ENCODE peak calls at places on chromosomes 1 and 21, in four cellular contexts. One of them, this sample, is unnamed. For H3K9me3 and H3K4me1, the result is how much of the 10 kb centered on the place peaks cover.

GRCh38 chr1:167904641-167905040 is 9.3 kb downstream of the ADCY10 start:
- DNase-seq in GM23248: peak
- DNase-seq in A549: peak
- DNase-seq in adipocyte: peak
- DNase-seq in this sample: peak

GRCh38 chr1:151968058-151968457 is 25.6 kb downstream of the S100A10 start:
- DNase-seq in GM23248: peak
- DNase-seq in A549: peak
- DNase-seq in adipocyte: peak
- DNase-seq in this sample: peak

GRCh38 chr1:143698016-143698415 is 273.8 kb downstream of the FAM72C start:
- DNase-seq in GM23248: peak
- DNase-seq in A549: peak
- DNase-seq in adipocyte: peak
- DNase-seq in this sample: no peak

GRCh38 chr1:51284487-51284954 is 45.8 kb downstream of the TTC39A start:
- DNase-seq in GM23248: no peak
- DNase-seq in A549: peak
- DNase-seq in adipocyte: no peak
- DNase-seq in this sample: no peak

GRCh38 chr1:32179193-32179442 is 357 bp upstream of the TXLNA start:
- DNase-seq in GM23248: no peak
- DNase-seq in A549: no peak
- DNase-seq in adipocyte: no peak
- DNase-seq in this sample: no peak

GRCh38 chr1:212290608-212291007 is 5.4 kb downstream of the PPP2R5A start:
- DNase-seq in GM23248: peak
- DNase-seq in A549: no peak
- DNase-seq in adipocyte: no peak
- DNase-seq in this sample: no peak

GRCh38 chr1:231093158-231093922 is 53.3 kb upstream of the FAM89A start:
- DNase-seq in GM23248: peak
- DNase-seq in A549: peak
- DNase-seq in adipocyte: peak
- DNase-seq in this sample: peak

GRCh38 chr1:188433428-188433827 is 1604.7 kb downstream of the PLA2G4A start:
- DNase-seq in GM23248: peak
- DNase-seq in A549: no peak
- DNase-seq in adipocyte: peak
- DNase-seq in this sample: no peak

GRCh38 chr1:116722016-116722838 is 32.0 kb upstream of the CD2 start:
- DNase-seq in GM23248: peak
- DNase-seq in A549: no peak
- DNase-seq in adipocyte: no peak
- DNase-seq in this sample: no peak

GRCh38 chr1:173420330-173420806 is 56.8 kb upstream of the PRDX6 start:
- DNase-seq in GM23248: peak
- DNase-seq in A549: peak
- DNase-seq in adipocyte: peak
- DNase-seq in this sample: peak

GRCh38 chr1:3471356-3472087 is 17.1 kb downstream of the ARHGEF16 start:
- DNase-seq in GM23248: peak
- DNase-seq in A549: peak
- DNase-seq in adipocyte: peak
- DNase-seq in this sample: peak

GRCh38 chr1:93615201-93616150 is 66.2 kb downstream of the BCAR3 start:
- DNase-seq in GM23248: peak
- DNase-seq in A549: peak
- DNase-seq in adipocyte: peak
- DNase-seq in this sample: peak

GRCh38 chr1:160664573-160665051 is 17.8 kb upstream of the SLAMF1 start:
- DNase-seq in GM23248: no peak
- DNase-seq in A549: no peak
- DNase-seq in adipocyte: no peak
- DNase-seq in this sample: no peak

GRCh38 chr1:209057901-209058300 is 525.6 kb upstream of the CAMK1G start:
- DNase-seq in GM23248: no peak
- DNase-seq in A549: no peak
- DNase-seq in adipocyte: no peak
- DNase-seq in this sample: no peak

GRCh38 chr1:234214911-234215892 is 158.1 kb upstream of the COA6 start:
- DNase-seq in GM23248: no peak
- DNase-seq in A549: no peak
- DNase-seq in adipocyte: no peak
- DNase-seq in this sample: no peak

GRCh38 chr21:44065428-44065827 is 41.8 kb upstream of the PWP2 start:
- DNase-seq in GM23248: no peak
- DNase-seq in A549: no peak
- DNase-seq in adipocyte: no peak
- DNase-seq in this sample: no peak

GRCh38 chr1:15485534-15486091 is 9.7 kb downstream of the CELA2B start:
- DNase-seq in GM23248: no peak
- DNase-seq in A549: no peak
- DNase-seq in adipocyte: no peak
- DNase-seq in this sample: no peak

GRCh38 chr1:45894331-45894730 is 90.9 kb downstream of the MAST2 start:
- DNase-seq in GM23248: no peak
- DNase-seq in A549: no peak
- DNase-seq in adipocyte: no peak
- DNase-seq in this sample: no peak

GRCh38 chr1:21449906-21450305 is 10.0 kb downstream of the NBPF3 start:
- DNase-seq in GM23248: no peak
- DNase-seq in A549: no peak
- DNase-seq in adipocyte: no peak
- DNase-seq in this sample: peak

GRCh38 chr1:220652995-220653394 is 37.2 kb upstream of the C1orf115 start:
- DNase-seq in GM23248: no peak
- DNase-seq in A549: no peak
- DNase-seq in adipocyte: no peak
- DNase-seq in this sample: no peak

GRCh38 chr1:2974701-2975301 is 46.5 kb upstream of the ACTRT2 start:
- DNase-seq in GM23248: no peak
- DNase-seq in A549: no peak
- DNase-seq in adipocyte: no peak
- DNase-seq in this sample: no peak

GRCh38 chr1:229058716-229059115 is 212.2 kb upstream of the RAB4A start:
- DNase-seq in GM23248: no peak
- DNase-seq in A549: no peak
- DNase-seq in adipocyte: peak
- DNase-seq in this sample: no peak

GRCh38 chr1:176073524-176074157 is 133.4 kb downstream of the COP1 start:
- DNase-seq in GM23248: peak
- DNase-seq in A549: peak
- DNase-seq in adipocyte: peak
- DNase-seq in this sample: peak

GRCh38 chr1:227808566-227808965 is 6.9 kb upstream of the PRSS38 start:
- DNase-seq in GM23248: peak
- DNase-seq in A549: peak
- DNase-seq in adipocyte: no peak
- DNase-seq in this sample: no peak

GRCh38 chr1:33088119-33088906 is 7.4 kb downstream of the AZIN2 start:
- DNase-seq in GM23248: peak
- DNase-seq in A549: no peak
- DNase-seq in adipocyte: peak
- DNase-seq in this sample: peak

DNA sequence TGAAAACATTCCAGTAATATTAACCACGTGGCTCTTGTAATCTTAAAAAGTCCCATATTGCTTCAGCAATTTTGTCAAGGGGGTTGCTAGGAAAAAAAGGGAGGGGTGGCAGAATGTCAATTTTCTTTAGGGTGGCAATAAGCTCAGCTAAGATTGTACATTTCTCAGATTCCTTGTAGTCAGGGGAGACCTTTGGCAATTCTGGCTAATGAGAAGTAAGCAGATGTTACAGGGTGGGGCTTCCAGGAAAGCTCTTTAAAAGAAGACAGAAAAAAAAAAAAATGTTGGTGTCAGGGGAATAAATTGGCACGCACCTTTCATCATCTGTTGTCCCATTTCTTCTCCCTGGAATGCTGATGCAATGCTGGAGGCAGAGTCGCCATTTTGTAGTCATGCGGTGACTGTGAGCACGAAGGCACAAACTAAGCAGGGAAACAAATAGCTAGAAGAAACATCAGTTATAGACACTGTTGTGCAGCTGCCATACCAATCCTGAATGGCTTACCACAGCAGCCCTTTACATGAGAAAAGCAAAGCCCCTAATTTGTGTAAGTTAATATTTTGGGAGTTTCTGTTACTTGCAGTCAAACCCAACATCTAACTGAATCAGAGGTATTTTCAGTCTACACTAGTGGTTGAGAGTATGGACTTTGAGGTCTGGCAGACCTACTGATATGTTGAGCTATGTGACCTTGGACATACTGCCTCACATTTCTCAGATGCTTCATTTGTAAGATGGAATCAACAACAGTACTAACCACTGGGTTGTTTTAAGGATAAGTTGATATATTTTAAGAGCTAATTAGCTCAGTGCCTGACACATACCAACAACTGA is 56.0 kb upstream of the MRPS6 start:
- DNase-seq in GM23248: no peak
- DNase-seq in A549: no peak
- DNase-seq in adipocyte: no peak
- DNase-seq in this sample: no peak
- H3K9me3 ChIP-seq in GM23248: under half
- H3K9me3 ChIP-seq in A549: under half
- H3K9me3 ChIP-seq in adipocyte: half or more
- H3K9me3 ChIP-seq in this sample: under half

DNA sequence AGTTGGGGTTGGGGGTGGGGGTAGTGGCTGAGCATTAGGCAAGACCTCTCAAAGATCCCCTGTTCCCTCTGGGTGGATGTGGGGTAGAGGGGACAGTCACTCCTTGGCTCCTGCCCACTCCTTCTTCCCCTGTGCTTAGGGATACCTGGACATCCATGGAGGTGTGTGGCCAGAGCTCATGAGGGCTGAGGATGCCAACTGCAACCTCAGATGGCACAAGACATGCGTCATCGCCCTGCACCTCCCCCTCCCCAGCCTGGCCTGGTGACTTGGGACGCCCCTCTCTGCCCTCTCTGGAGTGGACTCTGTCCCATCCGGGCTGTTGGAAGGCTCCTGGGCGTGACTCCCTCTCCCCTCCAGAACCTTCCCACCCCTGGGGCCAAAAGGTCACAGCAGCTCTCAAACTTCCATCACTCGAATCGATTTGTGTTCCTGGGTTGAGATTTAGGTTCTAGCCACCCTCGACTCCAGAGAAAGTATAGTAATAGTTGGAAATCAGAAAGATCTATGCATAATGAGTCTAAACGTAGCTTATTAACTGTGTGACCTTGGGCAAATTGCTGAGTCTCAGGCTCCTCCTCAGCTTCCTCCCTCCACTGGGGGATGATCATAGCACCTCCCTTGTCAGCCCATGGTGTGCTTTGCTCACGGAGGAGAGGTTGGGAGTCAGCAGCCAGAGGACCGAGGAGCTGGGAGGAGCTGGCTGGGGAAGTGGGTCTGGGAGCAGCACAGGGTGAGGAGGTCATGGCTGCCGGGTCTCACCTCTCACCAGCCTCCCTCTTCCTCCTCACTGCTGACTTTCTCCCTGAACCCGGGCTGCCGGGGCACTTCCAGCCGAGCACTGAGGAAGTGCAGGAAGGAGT is 2.2 kb upstream of the PTPN7 start:
- DNase-seq in GM23248: no peak
- DNase-seq in A549: no peak
- DNase-seq in adipocyte: no peak
- DNase-seq in this sample: no peak
- H3K4me3 ChIP-seq in GM23248: no peak
- H3K4me3 ChIP-seq in A549: no peak
- H3K4me3 ChIP-seq in adipocyte: no peak
- H3K4me3 ChIP-seq in this sample: no peak

GRCh38 chr21:42236014-42236413 is 17.1 kb downstream of the ABCG1 start:
- DNase-seq in GM23248: no peak
- DNase-seq in A549: no peak
- DNase-seq in adipocyte: no peak
- DNase-seq in this sample: no peak

GRCh38 chr21:42237161-42237560 is 18.2 kb downstream of the ABCG1 start:
- DNase-seq in GM23248: no peak
- DNase-seq in A549: no peak
- DNase-seq in adipocyte: no peak
- DNase-seq in this sample: no peak

GRCh38 chr21:42237577-42237976 is 18.6 kb downstream of the ABCG1 start:
- DNase-seq in GM23248: no peak
- DNase-seq in A549: no peak
- DNase-seq in adipocyte: no peak
- DNase-seq in this sample: no peak

GRCh38 chr21:42235593-42235992 is 16.7 kb downstream of the ABCG1 start:
- DNase-seq in GM23248: no peak
- DNase-seq in A549: no peak
- DNase-seq in adipocyte: no peak
- DNase-seq in this sample: no peak

DNA sequence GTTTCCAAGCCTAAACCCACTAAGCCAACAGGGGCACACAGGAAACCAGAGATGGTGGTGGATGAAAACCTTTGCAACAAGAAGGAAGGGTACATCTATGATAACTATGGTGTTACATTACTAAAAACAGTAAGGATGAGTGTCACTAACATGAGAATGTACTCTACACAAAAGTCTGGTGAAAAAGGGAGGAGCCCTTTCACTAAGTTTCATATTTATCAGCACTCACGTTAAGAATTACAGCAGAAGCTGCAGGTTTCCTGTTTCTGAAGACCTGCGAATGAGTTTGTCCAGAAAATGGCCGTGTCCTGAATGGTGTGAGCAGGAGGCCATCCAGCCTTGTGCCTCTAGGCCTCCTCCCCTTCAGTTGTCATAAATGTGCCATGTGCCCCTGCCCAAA is 17.8 kb downstream of the ABCG1 start:
- DNase-seq in GM23248: no peak
- DNase-seq in A549: no peak
- DNase-seq in adipocyte: no peak
- DNase-seq in this sample: no peak
- H3K4me1 ChIP-seq in GM23248: under half
- H3K4me1 ChIP-seq in A549: under half
- H3K4me1 ChIP-seq in adipocyte: under half
- H3K4me1 ChIP-seq in this sample: under half

DNA sequence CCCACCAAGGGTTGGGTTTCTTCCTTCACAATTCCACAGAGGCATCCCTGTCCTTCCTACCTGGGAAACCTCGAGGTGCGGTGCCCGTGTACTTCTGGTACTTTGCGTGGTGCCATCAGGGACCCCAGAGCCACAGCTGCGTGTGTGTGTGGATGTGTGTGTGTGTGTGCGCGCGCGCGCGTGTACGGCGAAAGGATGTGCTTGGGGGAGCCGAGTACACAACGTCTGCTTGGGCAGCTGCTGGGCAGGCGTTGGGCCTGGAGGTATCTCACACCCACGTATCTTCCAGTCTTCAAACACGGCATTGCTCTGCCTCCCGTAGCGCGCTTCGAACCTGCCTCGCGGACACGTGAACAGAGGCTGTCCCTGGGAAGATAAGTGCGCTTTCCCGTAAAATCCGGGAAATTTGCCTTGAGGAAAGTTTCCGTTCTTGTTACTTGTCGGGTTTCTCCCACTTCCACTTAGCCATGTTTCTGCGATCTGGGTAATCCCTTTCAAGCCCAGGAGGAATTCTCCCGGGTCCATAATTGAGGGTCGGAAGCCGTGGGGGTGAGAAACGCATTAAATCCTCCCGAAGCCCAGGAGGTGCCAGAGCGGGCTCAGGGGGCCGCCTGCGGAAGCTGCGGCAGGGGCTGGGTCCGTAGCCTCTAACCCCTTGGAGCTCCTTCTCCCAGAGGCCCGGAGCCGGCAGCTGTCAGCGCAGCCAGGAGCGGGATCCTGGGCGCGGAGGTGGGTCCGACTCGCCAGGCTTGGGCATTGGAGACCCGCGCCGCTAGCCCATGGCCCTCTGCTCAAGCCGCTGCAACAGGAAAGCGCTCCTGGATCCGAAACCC is 2.1 kb upstream of the SIM2 start:
- DNase-seq in GM23248: no peak
- DNase-seq in A549: no peak
- DNase-seq in adipocyte: no peak
- DNase-seq in this sample: no peak
- H3K9me3 ChIP-seq in GM23248: under half
- H3K9me3 ChIP-seq in A549: under half
- H3K9me3 ChIP-seq in adipocyte: under half
- H3K9me3 ChIP-seq in this sample: under half